ENCODE peak calls at places on chromosomes 6 and 20, in six cellular contexts. K is AG10803, F is PC-3, A is tibial artery, T is A549, I is choroid plexus epithelial cell. Y is an unnamed sample.

GRCh38 chr20:13322198-13322597 is 101.1 kb downstream of the ISM1 start:
- DNase-seq in F (no peak), A (peak; percentile 45), T (no peak), I (no peak), K (no peak), Y (no peak)

GRCh38 chr20:40651121-40651520 is 37.9 kb downstream of the MAFB start:
- DNase-seq in K (peak; percentile 8), T (no peak), F (peak; percentile 20), I (peak; percentile 76), A (no peak), Y (peak; percentile 78)

GRCh38 chr20:57391439-57392129 is 388 bp downstream of the RBM38 start:
- DNase-seq in I (peak; percentile 12), T (no peak), F (peak; percentile 34), K (peak; percentile 18), A (no peak), Y (no peak)

GRCh38 chr20:49163696-49164095 is 24.4 kb downstream of the STAU1 start:
- DNase-seq in T (no peak), F (no peak), K (no peak), I (no peak), A (no peak), Y (no peak)

GRCh38 chr6:169472786-169473416 is 219.3 kb upstream of the THBS2 start:
- DNase-seq in T (no peak), I (no peak), K (no peak), A (no peak), F (no peak), Y (no peak)

GRCh38 chr20:10798811-10799210 is 125.0 kb upstream of the JAG1 start:
- DNase-seq in T (no peak), F (peak; percentile 29), I (peak; percentile 12), A (no peak), K (peak; percentile 20), Y (peak; percentile 50)

GRCh38 chr6:95686272-95686671 is 108.9 kb downstream of the MANEA start:
- DNase-seq in A (no peak), F (no peak), K (no peak), I (no peak), T (no peak), Y (no peak)

GRCh38 chr20:34717230-34718095 is 13.3 kb downstream of the TP53INP2 start:
- DNase-seq in F (no peak), A (no peak), K (no peak), T (no peak), I (no peak), Y (no peak)

GRCh38 chr6:167588181-167588919 is 238.4 kb upstream of the AFDN start:
- DNase-seq in K (no peak), F (no peak), T (no peak), A (no peak), I (peak; percentile 6), Y (peak; percentile 62)

GRCh38 chr20:45049904-45050471 is 50.9 kb downstream of the KCNS1 start:
- DNase-seq in K (no peak), F (no peak), A (no peak), I (no peak), T (no peak), Y (no peak)

GRCh38 chr6:8958894-8959511 is 523.7 kb upstream of the SLC35B3 start:
- DNase-seq in K (no peak), A (no peak), T (peak; percentile 6), F (peak; percentile 40), I (peak; percentile 36), Y (no peak)

GRCh38 chr20:44196278-44196677 is 9.3 kb upstream of the JPH2 start:
- DNase-seq in T (peak; percentile 32), A (no peak), I (peak; percentile 39), K (no peak), F (peak; percentile 49), Y (no peak)

GRCh38 chr6:106398621-106399020 is 38.1 kb downstream of the CRYBG1 start:
- DNase-seq in A (no peak), I (no peak), K (no peak), F (no peak), T (no peak), Y (no peak)

GRCh38 chr6:30340589-30341054 is 4.3 kb upstream of the RPP21 start:
- DNase-seq in T (no peak), F (no peak), K (no peak), A (no peak), I (no peak), Y (no peak)

GRCh38 chr6:90508753-90509152 is 78.1 kb downstream of the MAP3K7 start:
- DNase-seq in A (no peak), I (no peak), F (no peak), T (no peak), K (no peak), Y (no peak)

GRCh38 chr6:11769816-11770545 is 8.6 kb downstream of the ADTRP start:
- DNase-seq in K (no peak), T (no peak), I (peak; percentile 25), F (peak; percentile 10), A (no peak), Y (no peak)
- TF ChIP-seq CTCF in K (no peak), T (no peak), I (no peak), F (no peak), A (no peak), Y (no peak)

GRCh38 chr6:29200767-29201662 is 30.3 kb downstream of the OR2J2 start:
- DNase-seq in I (no peak), K (no peak), T (no peak), A (no peak), F (no peak), Y (no peak)
- H3K4me3 ChIP-seq in I (no peak overlapping the region), K (no peak overlapping the region), T (no peak overlapping the region), A (no peak overlapping the region), F (no peak overlapping the region), Y (no peak overlapping the region)

GRCh38 chr6:36679043-36679821 is 718 bp downstream of the CDKN1A start:
- DNase-seq in F (peak; percentile 41), A (peak; percentile 85), I (peak; percentile 32), K (peak; percentile 59), T (peak; percentile 55), Y (no peak)

GRCh38 chr6:36676142-36677058 is 2.1 kb upstream of the CDKN1A start:
- DNase-seq in A (no peak), F (no peak), I (peak; percentile 57), T (no peak), K (peak; percentile 75), Y (no peak)

GRCh38 chr6:36677059-36677749 is 1.3 kb upstream of the CDKN1A start:
- DNase-seq in I (peak; percentile 42), T (no peak), F (no peak), A (no peak), K (peak; percentile 62), Y (no peak)

GRCh38 chr6:36678488-36679042 is at the start of gene CDKN1A:
- DNase-seq in T (peak; percentile 86), I (peak; percentile 90), A (peak; percentile 93), K (peak; percentile 97), F (peak; percentile 92), Y (peak; percentile 66)

GRCh38 chr6:36677753-36678487 is 594 bp upstream of the CDKN1A start:
- DNase-seq in A (no peak), T (no peak), K (no peak), I (no peak), F (no peak), Y (no peak)
- TF ChIP-seq CTCF in A (no peak), T (no peak), K (no peak), I (no peak), F (no peak), Y (no peak)

GRCh38 chr6:44179072-44179536 is 20.5 kb downstream of the CAPN11 start:
- DNase-seq in I (no peak), F (peak; percentile 40), T (no peak), A (no peak), K (no peak), Y (no peak)
- H3K4me3 ChIP-seq in I (no peak overlapping the region), F (no peak overlapping the region), T (no peak overlapping the region), A (no peak overlapping the region), K (no peak overlapping the region), Y (no peak overlapping the region)

DNA sequence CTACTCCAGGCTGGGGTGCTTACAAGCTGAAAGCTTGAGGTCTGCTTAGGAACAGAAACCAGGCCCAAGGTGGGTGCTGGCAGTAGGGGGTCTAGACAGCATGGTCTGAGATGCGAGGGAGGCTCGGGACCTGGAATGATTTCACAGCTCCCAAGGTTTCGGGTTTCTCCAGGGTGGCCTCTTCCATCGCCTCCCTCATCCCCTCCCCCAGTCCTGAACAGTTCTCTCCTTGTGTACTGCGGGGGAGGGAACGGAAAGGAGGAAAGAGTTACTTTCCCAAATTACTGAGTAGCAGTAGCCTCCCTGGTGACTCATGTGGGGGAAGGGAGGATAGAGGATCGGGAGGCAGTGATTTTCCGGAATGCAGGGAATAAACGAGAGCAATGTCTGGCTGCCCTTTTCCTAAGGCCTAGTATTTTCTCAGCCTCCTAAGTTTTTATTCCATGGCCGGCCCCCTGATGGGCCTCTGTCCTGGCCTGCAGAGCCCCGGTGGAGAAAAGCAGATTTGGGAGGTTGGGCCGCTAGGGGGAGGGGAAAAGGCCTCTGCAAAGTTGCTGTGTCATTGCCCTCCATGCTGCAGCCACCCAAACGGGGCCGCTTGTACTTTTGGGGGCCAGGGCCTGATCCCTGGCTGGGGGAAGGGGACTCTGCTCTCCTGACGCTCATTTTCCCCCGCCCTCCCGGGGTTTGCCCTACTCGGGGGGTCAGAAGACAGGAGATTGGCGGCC is 1.5 kb downstream of the BRD2 start:
- DNase-seq in F (peak; percentile 99), K (peak; percentile 96), I (peak; percentile 92), A (peak; percentile 79), T (peak; percentile 91), Y (peak; percentile 71)
- TF ChIP-seq CTCF in F (peak; percentile 19), K (peak; percentile 20), I (peak; percentile 37), A (peak; percentile 64), T (no peak), Y (peak; percentile 30)

GRCh38 chr6:41408982-41409381 is 73.6 kb downstream of the NCR2 start:
- DNase-seq in T (no peak), A (no peak), I (no peak), F (no peak), K (no peak), Y (no peak)
- H3K4me3 ChIP-seq in T (no peak overlapping the region), A (no peak overlapping the region), I (no peak overlapping the region), F (no peak overlapping the region), K (no peak overlapping the region), Y (no peak overlapping the region)